ENCODE peak calls at places on chromosomes 12 and 14, in six cellular contexts. V, H, O, G, M and Q are unnamed samples.

GRCh38 chr12:6292606-6293005 is 17.9 kb upstream of the PLEKHG6 start:
- DNase-seq in G (no peak), H (no peak), V (peak), M (no peak), O (no peak), Q (no peak)

GRCh38 chr12:47773062-47773857 is at the start of gene SLC48A1:
- DNase-seq in O (peak), V (peak), G (no peak), H (peak), M (peak), Q (no peak)

GRCh38 chr12:49038291-49038955 is 19.8 kb upstream of the PRKAG1 start:
- DNase-seq in M (no peak), H (no peak), G (no peak), V (no peak), O (no peak), Q (no peak)

GRCh38 chr12:64083285-64084210 is 138.5 kb downstream of the KICS2 start:
- DNase-seq in M (peak), O (no peak), H (peak), G (no peak), V (peak), Q (peak)

GRCh38 chr12:15037091-15037723 is 64.4 kb downstream of the PDE6H start:
- DNase-seq in M (no peak), O (no peak), H (no peak), G (no peak), V (no peak), Q (no peak)

GRCh38 chr14:100122481-100123215 is 36.8 kb downstream of the DEGS2 start:
- DNase-seq in H (no peak), M (no peak), G (peak), O (no peak), V (no peak), Q (no peak)

GRCh38 chr14:103597623-103598372 is 31.2 kb upstream of the KLC1 start:
- DNase-seq in G (no peak), H (peak), V (peak), O (no peak), M (no peak), Q (peak)

GRCh38 chr12:54658306-54659264 is 10.4 kb upstream of the DCD start:
- DNase-seq in G (peak), M (peak), H (no peak), O (no peak), V (peak), Q (peak)

GRCh38 chr12:52126605-52127578 is 47.4 kb downstream of the SMIM41 start:
- DNase-seq in O (peak), V (peak), G (no peak), H (peak), M (peak), Q (no peak)

GRCh38 chr12:120588948-120589930 is 8.0 kb upstream of the POP5 start:
- DNase-seq in M (no peak), V (no peak), H (peak), G (no peak), O (peak), Q (no peak)

GRCh38 chr12:82797480-82797879 is 110.8 kb downstream of the TMTC2 start:
- DNase-seq in H (no peak), O (no peak), M (peak), V (no peak), G (no peak), Q (no peak)

GRCh38 chr14:70808023-70808401 is 1.3 kb downstream of the MAP3K9 start:
- DNase-seq in V (no peak), H (no peak), M (peak), G (no peak), O (peak), Q (no peak)

GRCh38 chr14:35341454-35342159 is 49.4 kb downstream of the PSMA6 start:
- DNase-seq in V (peak), G (no peak), H (peak), M (peak), O (peak), Q (peak)

GRCh38 chr14:67358914-67359313 is 690 bp downstream of the ATP6V1D start:
- DNase-seq in V (no peak), M (no peak), O (no peak), H (no peak), G (no peak), Q (no peak)

GRCh38 chr12:5066251-5066650 is 22.6 kb downstream of the KCNA5 start:
- DNase-seq in G (no peak), M (no peak), H (no peak), V (no peak), O (no peak), Q (no peak)

GRCh38 chr12:99043319-99043914 is 398.3 kb downstream of the APAF1 start:
- DNase-seq in V (peak), M (peak), G (peak), H (peak), O (peak), Q (peak)

GRCh38 chr12:13177373-13177772 is 19.2 kb upstream of the EMP1 start:
- DNase-seq in G (no peak), M (no peak), H (no peak), V (no peak), O (no peak), Q (peak)

GRCh38 chr12:126093911-126094310 is 1028.7 kb downstream of the AACS start:
- DNase-seq in O (no peak), V (no peak), H (no peak), M (peak), G (no peak), Q (no peak)

GRCh38 chr12:10395390-10395998 is 5.7 kb upstream of the KLRK1 start:
- DNase-seq in H (no peak), O (no peak), V (peak), M (no peak), G (peak), Q (peak)

GRCh38 chr14:22555573-22556011 is 33.4 kb downstream of the DAD1 start:
- DNase-seq in V (no peak), M (no peak), O (no peak), G (no peak), H (no peak), Q (no peak)

GRCh38 chr14:104118006-104118844 is 20.2 kb upstream of the KIF26A start:
- DNase-seq in G (no peak), H (no peak), O (peak), M (peak), V (no peak), Q (no peak)

GRCh38 chr12:75853621-75854020 is 178.0 kb downstream of the PHLDA1 start:
- DNase-seq in H (no peak), O (no peak), M (peak), V (no peak), G (no peak), Q (no peak)
- H3K27ac ChIP-seq in H (no peak), O (no peak), M (no peak), V (no peak), G (no peak), Q (no peak)

GRCh38 chr12:16603265-16603915 is 2.6 kb downstream of the LMO3 start:
- DNase-seq in O (no peak), M (no peak), H (no peak), G (no peak), V (no peak), Q (no peak)

GRCh38 chr12:16606117-16606200 is at the start of gene LMO3:
- DNase-seq in M (no peak), G (no peak), O (no peak), V (no peak), H (no peak), Q (no peak)

GRCh38 chr12:16603916-16604575 is 1.9 kb downstream of the LMO3 start:
- DNase-seq in O (no peak), G (no peak), V (peak), H (no peak), M (peak), Q (no peak)

GRCh38 chr12:16605666-16606116 is 271 bp downstream of the LMO3 start:
- DNase-seq in H (peak), V (peak), O (peak), M (peak), G (no peak), Q (no peak)

DNA sequence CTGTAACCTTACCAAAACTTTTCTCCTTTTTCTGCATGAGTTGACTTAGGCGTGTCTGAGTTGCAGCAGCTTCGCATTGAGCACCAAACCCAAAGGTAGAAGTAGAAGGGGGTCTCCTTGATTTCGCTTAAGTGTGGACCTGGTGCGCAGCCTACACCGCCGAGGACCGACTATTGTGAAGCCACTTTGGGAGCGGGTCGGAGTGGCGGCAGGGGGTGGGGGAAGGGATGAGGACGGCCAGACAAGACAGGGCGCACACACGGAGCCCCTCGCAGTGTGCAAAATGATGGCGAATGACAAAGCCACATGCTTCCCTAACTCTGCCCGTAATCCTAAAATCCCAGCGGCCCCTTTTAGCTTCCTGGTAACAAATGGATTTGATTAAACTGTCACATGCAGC is 1.1 kb downstream of the LMO3 start:
- DNase-seq in H (peak), V (no peak), M (peak), O (no peak), G (no peak), Q (no peak)
- H3K4me3 ChIP-seq in H (peak), V (peak), M (peak), O (peak), G (no peak), Q (no peak)

GRCh38 chr12:88298761-88299242 is 156.7 kb downstream of the TMTC3 start:
- DNase-seq in O (no peak), G (no peak), V (peak), H (no peak), M (no peak), Q (peak)

GRCh38 chr12:88300931-88301330 is 158.8 kb downstream of the TMTC3 start:
- DNase-seq in O (no peak), H (no peak), M (no peak), V (no peak), G (no peak), Q (no peak)

GRCh38 chr12:88298014-88298682 is 156.0 kb downstream of the TMTC3 start:
- DNase-seq in O (no peak), V (no peak), H (no peak), M (peak), G (no peak), Q (no peak)

GRCh38 chr12:88303335-88303734 is 161.2 kb downstream of the TMTC3 start:
- DNase-seq in O (no peak), V (no peak), H (no peak), G (no peak), M (no peak), Q (no peak)

GRCh38 chr12:88299567-88300101 is 157.5 kb downstream of the TMTC3 start:
- DNase-seq in V (peak), G (no peak), H (no peak), O (no peak), M (no peak), Q (peak)
- H3K27ac ChIP-seq in V (peak), G (no peak), H (no peak), O (no peak), M (peak), Q (peak)

GRCh38 chr14:82657186-82657675 is 1123.6 kb upstream of the SEL1L start:
- DNase-seq in V (no peak), G (no peak), M (no peak), H (no peak), O (no peak), Q (no peak)
- H3K4me3 ChIP-seq in V (no peak), G (no peak), M (no peak), H (no peak), O (no peak), Q (no peak)

GRCh38 chr14:68564236-68564825 is 228.5 kb downstream of the ZFP36L1 start:
- DNase-seq in G (no peak), M (no peak), V (no peak), H (no peak), O (no peak), Q (no peak)

GRCh38 chr14:68564826-68565760 is 227.8 kb downstream of the ZFP36L1 start:
- DNase-seq in V (peak), O (no peak), H (peak), G (no peak), M (no peak), Q (no peak)

GRCh38 chr14:68562911-68563255 is 230.0 kb downstream of the ZFP36L1 start:
- DNase-seq in O (no peak), H (no peak), G (no peak), V (no peak), M (no peak), Q (no peak)

GRCh38 chr14:68561531-68562007 is 231.3 kb downstream of the ZFP36L1 start:
- DNase-seq in H (no peak), V (no peak), G (no peak), O (no peak), M (no peak), Q (no peak)

DNA sequence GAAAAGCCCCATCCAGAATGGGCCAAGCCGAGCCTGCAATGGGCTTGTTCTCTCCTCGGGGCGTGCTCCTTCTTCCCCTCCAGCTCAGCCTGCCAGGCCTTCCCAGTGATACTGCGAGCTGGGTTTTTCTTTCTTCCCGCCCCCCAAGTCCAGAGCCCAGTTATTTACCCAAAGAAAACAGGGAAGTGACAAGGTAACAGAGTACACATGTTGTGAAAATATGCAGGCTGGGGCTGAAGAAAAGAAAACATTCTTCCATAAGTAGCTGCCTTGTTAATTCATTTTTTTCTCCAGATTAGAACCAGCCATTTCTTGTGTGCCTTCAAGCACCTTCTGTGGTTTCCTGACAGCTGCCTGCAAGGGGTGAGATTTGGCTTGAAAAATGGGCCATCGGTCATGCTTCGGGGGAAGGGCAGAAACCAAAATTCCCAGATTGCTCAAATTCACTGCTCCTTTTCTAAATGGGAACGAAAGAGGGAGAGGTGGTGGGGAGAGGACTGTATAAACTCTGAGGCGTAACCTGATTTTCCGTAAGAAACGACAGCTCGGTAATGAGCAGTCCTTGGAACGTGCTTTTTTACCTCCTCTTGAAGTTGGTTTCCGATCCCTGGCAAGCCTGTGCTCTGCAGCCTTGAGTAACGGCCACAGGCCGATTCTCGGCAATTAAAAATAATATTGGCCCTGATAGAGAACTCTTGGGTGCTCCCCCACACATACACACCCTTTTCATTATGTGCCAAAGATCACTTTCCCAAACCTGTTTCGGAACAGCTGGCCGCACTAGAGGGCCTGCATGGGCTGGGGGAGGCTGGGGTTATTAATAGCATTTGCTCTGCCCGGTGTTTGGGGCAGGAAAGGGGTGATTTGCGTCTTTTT is 229.4 kb downstream of the ZFP36L1 start:
- DNase-seq in H (peak), O (no peak), G (no peak), V (peak), M (no peak), Q (no peak)
- H3K27ac ChIP-seq in H (peak), O (peak), G (no peak), V (peak), M (no peak), Q (no peak)